ENCODE peak calls at places on chromosomes 3 and 15, in eight cellular contexts. X is uterus, Z is gastrocnemius medialis, S is heart left ventricle, T is adrenal gland, M is sigmoid colon, R is IMR-90, G is prostate gland. H is an unnamed sample.
A peak's percentile ranks its signal among the peaks of the same experiment; 100 is the strongest.

GRCh38 chr3:98360681-98361080 is 7.0 kb downstream of the OR5K4 start:
- DNase-seq in X (no peak), Z (no peak), S (no peak), T (no peak), M (no peak), R (no peak), G (no peak), H (no peak)

GRCh38 chr15:93081399-93081798 is 7.6 kb downstream of the RGMA start:
- DNase-seq in X (no peak), Z (no peak), S (no peak), T (no peak), M (peak; percentile 40), R (no peak), G (no peak), H (no peak)

GRCh38 chr15:60539881-60540613 is 61.1 kb upstream of the ICE2 start:
- DNase-seq in X (no peak), Z (no peak), S (no peak), T (no peak), M (no peak), R (no peak), G (no peak), H (no peak)

GRCh38 chr3:69806735-69807438 is 67.6 kb downstream of the MITF start:
- DNase-seq in X (no peak), Z (no peak), S (no peak), T (no peak), M (no peak), R (peak; percentile 85), G (no peak), H (no peak)

GRCh38 chr15:68305420-68305871 is 27.9 kb downstream of the FEM1B start:
- DNase-seq in X (peak; percentile 19), Z (no peak), S (no peak), T (peak; percentile 21), M (no peak), R (no peak), G (no peak), H (no peak)

GRCh38 chr3:137792633-137793271 is 28.6 kb downstream of the SOX14 start:
- DNase-seq in X (no peak), Z (no peak), S (no peak), T (peak; percentile 34), M (no peak), R (peak; percentile 27), G (no peak), H (no peak)

GRCh38 chr15:29534378-29534777 is 264.8 kb upstream of the NSMCE3 start:
- DNase-seq in X (no peak), Z (no peak), S (no peak), T (no peak), M (no peak), R (no peak), G (no peak), H (no peak)

GRCh38 chr15:68819451-68820204 is 1.1 kb downstream of the ANP32A start:
- DNase-seq in X (peak; percentile 47), Z (peak; percentile 47), S (peak; percentile 49), T (peak; percentile 47), M (peak; percentile 76), R (peak; percentile 47), G (peak; percentile 42), H (peak; percentile 44)

GRCh38 chr15:67832031-67832551 is 6.8 kb downstream of the SKOR1 start:
- DNase-seq in X (no peak), Z (no peak), S (no peak), T (no peak), M (peak; percentile 53), R (peak; percentile 29), G (no peak), H (no peak)

GRCh38 chr3:55701997-55702396 is 214.9 kb upstream of the WNT5A start:
- DNase-seq in X (no peak), Z (no peak), S (no peak), T (no peak), M (no peak), R (peak; percentile 86), G (no peak), H (no peak)

GRCh38 chr15:93072440-93073394 is 16.3 kb downstream of the RGMA start:
- DNase-seq in X (peak; percentile 85), Z (peak; percentile 86), S (peak; percentile 87), T (peak; percentile 54), M (peak; percentile 94), R (peak; percentile 23), G (peak; percentile 86), H (peak; percentile 63)

GRCh38 chr15:77420610-77421369 is at the start of gene HMG20A:
- DNase-seq in X (peak; percentile 55), Z (peak; percentile 56), S (peak; percentile 64), T (peak; percentile 68), M (peak; percentile 80), R (peak; percentile 87), G (peak; percentile 31), H (peak; percentile 50)

GRCh38 chr3:54433846-54434245 is 311.5 kb downstream of the CACNA2D3 start:
- DNase-seq in X (no peak), Z (no peak), S (no peak), T (no peak), M (no peak), R (no peak), G (no peak), H (no peak)

GRCh38 chr3:98778852-98779379 is 15.8 kb downstream of the ST3GAL6 start:
- DNase-seq in X (peak; percentile 25), Z (no peak), S (no peak), T (no peak), M (no peak), R (peak; percentile 95), G (peak; percentile 13), H (no peak)

GRCh38 chr15:72700076-72700475 is 14.1 kb downstream of the BBS4 start:
- DNase-seq in X (no peak), Z (no peak), S (no peak), T (no peak), M (no peak), R (no peak), G (no peak), H (no peak)

GRCh38 chr15:90902656-90902995 is 476 bp upstream of the MAN2A2 start:
- DNase-seq in X (no peak), Z (no peak), S (no peak), T (no peak), M (no peak), R (no peak), G (no peak), H (no peak)

GRCh38 chr15:90903733-90904536 is 833 bp downstream of the MAN2A2 start:
- DNase-seq in X (no peak), Z (no peak), S (no peak), T (no peak), M (no peak), R (no peak), G (no peak), H (peak; percentile 45)

GRCh38 chr15:90902996-90903732 is at the start of gene MAN2A2:
- DNase-seq in X (peak; percentile 44), Z (peak; percentile 90), S (peak; percentile 73), T (peak; percentile 71), M (no peak), R (peak; percentile 39), G (peak; percentile 38), H (peak; percentile 78)

GRCh38 chr15:90904746-90905145 is 1.6 kb downstream of the MAN2A2 start:
- DNase-seq in X (no peak), Z (no peak), S (no peak), T (no peak), M (no peak), R (no peak), G (no peak), H (no peak)

GRCh38 chr15:90901799-90902655 is 1.1 kb upstream of the MAN2A2 start:
- DNase-seq in X (peak; percentile 67), Z (peak; percentile 79), S (peak; percentile 77), T (peak; percentile 73), M (peak; percentile 88), R (peak; percentile 78), G (peak; percentile 79), H (peak; percentile 82)
- TF ChIP-seq POLR2A in X (peak; percentile 54), Z (no peak), S (no peak), T (peak; percentile 77), M (no peak), R (no peak), G (peak; percentile 49), H (peak; percentile 60)

DNA sequence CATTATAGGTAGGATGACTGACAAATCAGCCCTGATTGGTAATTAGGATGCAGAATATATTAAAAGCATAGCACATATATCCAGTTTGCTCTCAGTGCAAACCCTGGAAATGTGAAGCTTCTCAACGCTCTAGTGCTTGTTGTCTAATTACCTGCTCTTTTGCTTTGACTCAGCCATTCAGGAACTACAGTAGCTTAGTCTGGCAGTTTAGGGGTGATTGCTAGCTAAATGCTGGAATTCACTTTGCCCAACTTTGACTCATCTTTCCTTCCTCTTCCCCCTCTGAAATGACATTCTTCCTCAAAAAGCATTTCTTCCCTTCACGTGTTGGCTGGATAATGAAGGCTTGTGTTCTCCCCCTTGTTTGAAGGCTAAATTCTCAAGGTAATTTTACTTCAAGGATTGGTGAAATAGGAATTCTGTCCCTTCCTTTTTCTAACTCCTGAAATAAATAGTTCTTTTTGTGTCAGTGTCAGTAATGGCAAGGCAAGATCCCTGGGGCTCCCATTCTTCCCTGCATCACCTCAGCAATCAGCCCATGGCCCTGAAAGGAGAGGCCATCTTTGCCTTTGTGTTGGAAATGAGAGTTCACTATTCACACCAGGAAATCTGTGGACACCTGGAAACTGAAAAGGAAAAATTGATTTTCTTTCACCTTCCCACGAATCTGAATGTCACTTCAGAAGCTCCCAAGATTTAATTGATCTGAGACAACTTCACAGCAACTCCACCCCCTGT is 103.6 kb downstream of the ECT2 start:
- DNase-seq in X (no peak), Z (no peak), S (no peak), T (no peak), M (no peak), R (no peak), G (no peak), H (no peak)
- H3K4me3 ChIP-seq in X (no peak overlapping the region), Z (no peak overlapping the region), S (no peak overlapping the region), T (no peak overlapping the region), M (no peak overlapping the region), R (no peak overlapping the region), G (no peak overlapping the region), H (no peak overlapping the region)

DNA sequence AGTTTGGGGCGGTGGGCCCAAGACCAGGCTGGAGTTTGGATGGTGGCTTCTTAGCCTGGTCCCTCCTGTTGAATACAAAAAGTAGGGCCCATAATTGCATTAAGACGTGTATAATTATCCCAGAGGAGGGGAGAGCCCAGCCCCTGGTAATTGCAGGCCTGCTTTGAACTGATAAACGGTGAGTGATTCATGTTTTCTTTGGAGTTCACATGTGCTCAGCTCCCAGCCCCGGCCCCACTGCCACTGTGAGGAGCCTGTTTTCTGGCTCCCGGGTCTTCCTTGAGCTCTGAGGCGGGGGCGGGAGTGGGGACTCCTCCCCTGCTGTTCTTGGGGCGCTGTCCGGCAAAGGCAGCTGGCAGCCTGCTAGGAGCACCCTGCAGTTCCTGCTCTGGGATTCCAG is 3.1 kb downstream of the PLXNA1 start:
- DNase-seq in X (no peak), Z (no peak), S (no peak), T (no peak), M (no peak), R (peak; percentile 17), G (no peak), H (no peak)
- H3K4me1 ChIP-seq in X (no peaks in the 10 kb centered on the region), Z (peaks cover 23% of the 10 kb centered on the region), S (peaks cover 15% of the 10 kb centered on the region), T (peaks cover 34% of the 10 kb centered on the region), M (peaks cover 26% of the 10 kb centered on the region), R (peaks cover 14% of the 10 kb centered on the region), G (peaks cover 5% of the 10 kb centered on the region), H (peaks cover 12% of the 10 kb centered on the region)

DNA sequence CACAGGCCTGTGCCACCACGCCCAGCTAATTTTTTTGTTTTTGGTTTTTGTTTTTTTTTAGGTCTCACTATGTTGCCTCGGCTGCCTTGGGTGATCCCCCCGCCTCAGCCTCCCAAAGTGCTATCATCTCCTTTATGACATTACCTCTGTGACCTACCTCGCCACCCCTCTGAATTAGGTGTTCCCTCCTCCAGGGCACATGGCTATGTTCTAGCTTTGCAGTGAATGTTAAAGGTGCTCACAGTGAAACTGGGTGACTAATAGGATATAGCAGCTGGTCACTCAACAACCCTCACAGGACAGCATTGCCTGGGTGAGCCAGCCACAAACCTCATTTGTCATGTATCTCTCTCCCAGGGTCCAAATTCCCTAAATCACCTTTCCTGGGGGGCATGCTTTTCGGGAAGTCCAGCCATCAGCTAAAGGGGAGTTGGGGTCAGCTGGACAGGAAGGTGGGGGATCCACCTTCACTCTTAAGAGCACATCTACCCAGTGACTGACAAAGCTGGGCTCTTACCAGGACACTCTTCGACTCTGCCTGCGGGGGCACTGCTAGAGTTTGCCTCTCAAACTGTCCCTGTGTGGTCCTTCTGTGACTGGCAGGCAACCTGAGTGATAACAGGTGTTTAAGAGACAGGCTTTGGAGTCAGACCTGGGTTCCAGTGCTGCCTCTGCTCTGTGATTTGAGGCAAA is 1.6 kb upstream of the TTLL3 start:
- DNase-seq in X (no peak), Z (peak; percentile 55), S (no peak), T (no peak), M (no peak), R (peak; percentile 43), G (no peak), H (peak; percentile 36)
- TF ChIP-seq POLR2A in X (no peak), Z (no peak), S (no peak), T (no peak), M (no peak), R (no peak), G (no peak), H (no peak)